ENCODE peak calls at places on chromosomes 13 and 19, in eight cellular contexts. Q is mucosa of descending colon, V is heart right ventricle, N is Caco-2, B is tibial nerve, P is stomach, X is AG10803, L is cardiac fibroblast. M is an unnamed sample.
A peak's percentile ranks its signal among the peaks of the same experiment; 100 is the strongest.

GRCh38 chr13:32674503-32674902 is 88.3 kb downstream of the PDS5B start:
- DNase-seq in Q (no peak), V (no peak), N (no peak), B (no peak), P (no peak), X (no peak), L (no peak), M (no peak)

GRCh38 chr19:21143846-21144245 is 2.0 kb downstream of the ZNF431 start:
- DNase-seq in Q (no peak), V (no peak), N (no peak), B (no peak), P (no peak), X (peak; percentile 0), L (peak; percentile 11), M (no peak)

GRCh38 chr13:28685892-28686291 is 27.0 kb downstream of the POMP start:
- DNase-seq in Q (no peak), V (no peak), N (no peak), B (no peak), P (no peak), X (no peak), L (no peak), M (no peak)

GRCh38 chr13:79483302-79483701 is 2.3 kb downstream of the NDFIP2 start:
- DNase-seq in Q (no peak), V (no peak), N (no peak), B (no peak), P (no peak), X (peak; percentile 94), L (peak; percentile 27), M (no peak)

GRCh38 chr13:30696278-30697176 is 38.8 kb upstream of the ALOX5AP start:
- DNase-seq in Q (no peak), V (peak; percentile 45), N (no peak), B (no peak), P (no peak), X (peak; percentile 34), L (no peak), M (no peak)

GRCh38 chr19:9149976-9150375 is 9.8 kb downstream of the ZNF317 start:
- DNase-seq in Q (no peak), V (no peak), N (no peak), B (no peak), P (no peak), X (no peak), L (no peak), M (no peak)

GRCh38 chr13:94640676-94641075 is 39.0 kb downstream of the GPR180 start:
- DNase-seq in Q (no peak), V (no peak), N (no peak), B (no peak), P (no peak), X (peak; percentile 11), L (no peak), M (no peak)

GRCh38 chr19:53057904-53058579 is 13.5 kb downstream of the ERVV-2 start:
- DNase-seq in Q (no peak), V (peak; percentile 11), N (no peak), B (no peak), P (no peak), X (no peak), L (no peak), M (peak; percentile 45)

GRCh38 chr13:75792526-75793187 is 156.5 kb downstream of the LMO7 start:
- DNase-seq in Q (no peak), V (no peak), N (peak; percentile 89), B (no peak), P (no peak), X (peak; percentile 53), L (no peak), M (no peak)

GRCh38 chr19:4049432-4049831 is 17.3 kb downstream of the ZBTB7A start:
- DNase-seq in Q (peak; percentile 44), V (peak; percentile 60), N (no peak), B (no peak), P (peak; percentile 76), X (no peak), L (no peak), M (no peak)

GRCh38 chr19:18848860-18849661 is 17.3 kb downstream of the UPF1 start:
- DNase-seq in Q (peak; percentile 32), V (peak; percentile 80), N (no peak), B (peak; percentile 47), P (no peak), X (peak; percentile 85), L (peak; percentile 89), M (peak; percentile 62)

GRCh38 chr13:25276748-25277147 is 10.5 kb downstream of the MTMR6 start:
- DNase-seq in Q (no peak), V (no peak), N (no peak), B (no peak), P (no peak), X (no peak), L (peak; percentile 45), M (no peak)

GRCh38 chr19:32407004-32407992 is 1.7 kb downstream of the DPY19L3 start:
- DNase-seq in Q (no peak), V (no peak), N (no peak), B (no peak), P (peak; percentile 68), X (peak; percentile 62), L (peak; percentile 80), M (peak; percentile 72)

GRCh38 chr13:49454388-49455015 is 10.4 kb downstream of the SETDB2 start:
- DNase-seq in Q (no peak), V (no peak), N (no peak), B (no peak), P (no peak), X (peak; percentile 70), L (peak; percentile 43), M (no peak)

GRCh38 chr13:51935326-51936171 is 73.8 kb downstream of the CCDC70 start:
- DNase-seq in Q (peak; percentile 76), V (no peak), N (peak; percentile 47), B (no peak), P (peak; percentile 59), X (no peak), L (peak; percentile 8), M (no peak)

GRCh38 chr13:51932231-51932630 is 70.5 kb downstream of the CCDC70 start:
- DNase-seq in Q (no peak), V (no peak), N (no peak), B (no peak), P (no peak), X (no peak), L (no peak), M (no peak)

GRCh38 chr13:51931606-51932005 is 69.8 kb downstream of the CCDC70 start:
- DNase-seq in Q (no peak), V (no peak), N (no peak), B (no peak), P (no peak), X (no peak), L (no peak), M (no peak)

GRCh38 chr13:51934461-51935087 is 72.8 kb downstream of the CCDC70 start:
- DNase-seq in Q (no peak), V (no peak), N (no peak), B (no peak), P (no peak), X (no peak), L (no peak), M (no peak)

DNA sequence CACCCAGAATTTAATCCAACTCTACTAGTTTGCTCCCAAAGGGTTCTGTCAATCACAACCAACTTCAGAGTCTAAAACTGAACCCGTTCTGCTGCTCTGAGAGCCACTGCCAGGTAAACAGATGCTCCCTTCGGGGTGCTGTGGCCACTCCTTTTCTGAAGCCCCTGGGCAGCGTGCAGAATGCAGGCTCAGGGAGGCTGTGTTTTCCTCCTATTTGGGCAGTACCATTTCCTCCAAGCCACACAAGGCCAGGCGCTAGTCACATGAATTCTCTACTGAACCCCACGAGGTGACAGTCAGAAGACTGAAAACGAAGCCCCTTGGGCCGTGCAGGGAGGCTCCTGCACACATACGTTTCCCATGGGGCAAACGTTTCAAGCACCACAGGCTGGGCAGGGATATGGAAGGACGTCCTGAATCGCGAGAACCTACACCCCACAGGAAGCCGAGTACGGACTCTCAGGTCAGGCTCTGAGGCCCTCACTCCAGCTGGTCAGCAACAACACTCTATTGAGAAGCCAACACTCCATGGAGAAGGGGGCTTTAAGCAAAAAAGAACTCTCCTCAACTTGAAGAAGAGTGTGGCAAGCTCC is 71.8 kb downstream of the CCDC70 start:
- DNase-seq in Q (no peak), V (no peak), N (no peak), B (no peak), P (no peak), X (no peak), L (no peak), M (no peak)
- TF ChIP-seq CTCF in Q (no peak), V (no peak), N (no peak), B (no peak), P (no peak), X (no peak), L (no peak), M (no peak)

GRCh38 chr13:93226065-93226622 is 463 bp upstream of the GPC6 start:
- DNase-seq in Q (no peak), V (no peak), N (no peak), B (no peak), P (no peak), X (no peak), L (no peak), M (no peak)
- H3K4me3 ChIP-seq in Q (no peak overlapping the region), V (peak overlapping the region; percentile 61), N (no peak overlapping the region), B (peak overlapping the region; percentile 46), P (peak overlapping the region; percentile 63), X (peak overlapping the region; percentile 76), L (peak overlapping the region; percentile 93), M (peak overlapping the region; percentile 64)

DNA sequence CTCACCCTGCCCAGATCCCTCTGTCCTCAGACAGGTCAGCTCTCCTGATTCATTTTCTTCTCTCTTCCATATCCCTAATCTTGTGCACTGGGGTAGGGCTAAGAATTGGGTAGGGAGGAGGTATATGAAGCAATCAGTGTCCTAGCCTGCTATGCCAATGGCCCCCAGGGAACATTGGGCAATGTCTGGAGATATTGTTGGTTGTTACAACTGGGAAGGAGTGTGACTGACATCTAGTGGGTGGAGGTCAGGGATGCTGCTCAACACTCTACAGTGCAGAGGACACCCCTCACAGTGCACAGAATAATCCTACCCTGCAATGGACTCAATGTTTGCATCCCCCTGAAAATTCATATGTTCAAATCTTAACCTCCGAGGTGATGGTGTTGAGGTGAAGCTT is 57.5 kb downstream of the CPAMD8 start:
- DNase-seq in Q (no peak), V (no peak), N (no peak), B (no peak), P (no peak), X (no peak), L (peak; percentile 57), M (no peak)
- TF ChIP-seq CTCF in Q (no peak), V (no peak), N (no peak), B (no peak), P (no peak), X (no peak), L (peak; percentile 44), M (no peak)

GRCh38 chr13:42055500-42056085 is 7.1 kb downstream of the DGKH start:
- DNase-seq in Q (no peak), V (no peak), N (no peak), B (no peak), P (no peak), X (no peak), L (no peak), M (no peak)

GRCh38 chr13:42056585-42056984 is 8.1 kb downstream of the DGKH start:
- DNase-seq in Q (no peak), V (no peak), N (no peak), B (no peak), P (no peak), X (no peak), L (no peak), M (no peak)

GRCh38 chr13:42057918-42058530 is 9.6 kb downstream of the DGKH start:
- DNase-seq in Q (no peak), V (no peak), N (no peak), B (no peak), P (no peak), X (no peak), L (no peak), M (no peak)

GRCh38 chr13:42054798-42055499 is 6.5 kb downstream of the DGKH start:
- DNase-seq in Q (no peak), V (no peak), N (no peak), B (no peak), P (no peak), X (no peak), L (no peak), M (no peak)

GRCh38 chr13:42056146-42056545 is 7.7 kb downstream of the DGKH start:
- DNase-seq in Q (no peak), V (no peak), N (no peak), B (no peak), P (no peak), X (no peak), L (no peak), M (no peak)
- H3K4me3 ChIP-seq in Q (no peak overlapping the region), V (no peak overlapping the region), N (no peak overlapping the region), B (no peak overlapping the region), P (no peak overlapping the region), X (no peak overlapping the region), L (no peak overlapping the region), M (no peak overlapping the region)